ENCODE peak calls at places on chromosomes 2 and 18, in eight cellular contexts. One of them, this sample, is unnamed.

GRCh38 chr2:217838409-217838831 is 164.4 kb downstream of the TNS1 start:
- DNase-seq in astrocyte of the cerebellum: no peak
- DNase-seq in lower leg skin: no peak
- DNase-seq in NB4: no peak
- DNase-seq in adrenal gland: no peak
- DNase-seq in heart left ventricle: no peak
- DNase-seq in colonic mucosa: no peak
- DNase-seq in HFF-Myc: no peak
- DNase-seq in this sample: peak

GRCh38 chr2:188369365-188369764 is 77.7 kb downstream of the GULP1 start:
- DNase-seq in heart left ventricle: peak
- DNase-seq in NB4: peak
- DNase-seq in astrocyte of the cerebellum: no peak
- DNase-seq in lower leg skin: no peak
- DNase-seq in HFF-Myc: no peak
- DNase-seq in colonic mucosa: peak
- DNase-seq in adrenal gland: peak
- DNase-seq in this sample: peak

GRCh38 chr2:160719116-160719515 is 225.5 kb upstream of the RBMS1 start:
- DNase-seq in lower leg skin: no peak
- DNase-seq in HFF-Myc: no peak
- DNase-seq in NB4: no peak
- DNase-seq in adrenal gland: no peak
- DNase-seq in heart left ventricle: no peak
- DNase-seq in colonic mucosa: no peak
- DNase-seq in astrocyte of the cerebellum: peak
- DNase-seq in this sample: no peak

GRCh38 chr18:36045241-36045999 is 21.9 kb downstream of the RPRD1A start:
- DNase-seq in heart left ventricle: no peak
- DNase-seq in HFF-Myc: no peak
- DNase-seq in astrocyte of the cerebellum: no peak
- DNase-seq in colonic mucosa: no peak
- DNase-seq in adrenal gland: no peak
- DNase-seq in NB4: no peak
- DNase-seq in lower leg skin: no peak
- DNase-seq in this sample: no peak

GRCh38 chr2:224837558-224837957 is 121.4 kb upstream of the CCDC195 start:
- DNase-seq in HFF-Myc: peak
- DNase-seq in colonic mucosa: no peak
- DNase-seq in astrocyte of the cerebellum: peak
- DNase-seq in NB4: no peak
- DNase-seq in lower leg skin: no peak
- DNase-seq in heart left ventricle: no peak
- DNase-seq in adrenal gland: no peak
- DNase-seq in this sample: no peak

GRCh38 chr2:143505542-143505941 is 376.3 kb downstream of the ARHGAP15 start:
- DNase-seq in HFF-Myc: no peak
- DNase-seq in astrocyte of the cerebellum: peak
- DNase-seq in lower leg skin: no peak
- DNase-seq in NB4: no peak
- DNase-seq in adrenal gland: no peak
- DNase-seq in heart left ventricle: no peak
- DNase-seq in colonic mucosa: no peak
- DNase-seq in this sample: no peak

GRCh38 chr18:76451475-76452331 is 43.3 kb downstream of the ZNF516 start:
- DNase-seq in astrocyte of the cerebellum: no peak
- DNase-seq in HFF-Myc: no peak
- DNase-seq in lower leg skin: no peak
- DNase-seq in heart left ventricle: peak
- DNase-seq in colonic mucosa: no peak
- DNase-seq in adrenal gland: no peak
- DNase-seq in NB4: no peak
- DNase-seq in this sample: peak

GRCh38 chr2:9752441-9753275 is 90.6 kb upstream of the TAF1B start:
- DNase-seq in lower leg skin: no peak
- DNase-seq in colonic mucosa: no peak
- DNase-seq in heart left ventricle: no peak
- DNase-seq in adrenal gland: no peak
- DNase-seq in NB4: peak
- DNase-seq in HFF-Myc: peak
- DNase-seq in astrocyte of the cerebellum: no peak
- DNase-seq in this sample: no peak

GRCh38 chr2:236840215-236840614 is 245.5 kb upstream of the COPS8 start:
- DNase-seq in lower leg skin: no peak
- DNase-seq in heart left ventricle: no peak
- DNase-seq in colonic mucosa: no peak
- DNase-seq in astrocyte of the cerebellum: no peak
- DNase-seq in adrenal gland: no peak
- DNase-seq in NB4: no peak
- DNase-seq in HFF-Myc: no peak
- DNase-seq in this sample: no peak

GRCh38 chr2:101566632-101567228 is 91.8 kb upstream of the RFX8 start:
- DNase-seq in HFF-Myc: no peak
- DNase-seq in NB4: no peak
- DNase-seq in heart left ventricle: no peak
- DNase-seq in lower leg skin: no peak
- DNase-seq in astrocyte of the cerebellum: no peak
- DNase-seq in colonic mucosa: no peak
- DNase-seq in adrenal gland: no peak
- DNase-seq in this sample: no peak

GRCh38 chr2:17805717-17806354 is 10.4 kb upstream of the MSGN1 start:
- DNase-seq in HFF-Myc: no peak
- DNase-seq in astrocyte of the cerebellum: no peak
- DNase-seq in lower leg skin: no peak
- DNase-seq in colonic mucosa: no peak
- DNase-seq in heart left ventricle: no peak
- DNase-seq in NB4: no peak
- DNase-seq in adrenal gland: no peak
- DNase-seq in this sample: no peak

GRCh38 chr2:100281521-100282438 is 40.5 kb downstream of the LONRF2 start:
- DNase-seq in HFF-Myc: no peak
- DNase-seq in NB4: no peak
- DNase-seq in lower leg skin: no peak
- DNase-seq in adrenal gland: peak
- DNase-seq in colonic mucosa: no peak
- DNase-seq in astrocyte of the cerebellum: no peak
- DNase-seq in heart left ventricle: no peak
- DNase-seq in this sample: no peak

GRCh38 chr2:36663851-36664715 is 32.4 kb upstream of the VIT start:
- DNase-seq in lower leg skin: no peak
- DNase-seq in heart left ventricle: peak
- DNase-seq in astrocyte of the cerebellum: peak
- DNase-seq in NB4: peak
- DNase-seq in colonic mucosa: peak
- DNase-seq in adrenal gland: peak
- DNase-seq in HFF-Myc: peak
- DNase-seq in this sample: peak
- H3K4me3 ChIP-seq in lower leg skin: no peak
- H3K4me3 ChIP-seq in heart left ventricle: no peak
- H3K4me3 ChIP-seq in astrocyte of the cerebellum: no peak
- H3K4me3 ChIP-seq in NB4: no peak
- H3K4me3 ChIP-seq in colonic mucosa: no peak
- H3K4me3 ChIP-seq in adrenal gland: no peak
- H3K4me3 ChIP-seq in HFF-Myc: no peak
- H3K4me3 ChIP-seq in this sample: no peak

GRCh38 chr2:86025229-86025820 is 80.4 kb downstream of the POLR1A start:
- DNase-seq in adrenal gland: no peak
- DNase-seq in colonic mucosa: no peak
- DNase-seq in NB4: no peak
- DNase-seq in astrocyte of the cerebellum: no peak
- DNase-seq in HFF-Myc: no peak
- DNase-seq in lower leg skin: no peak
- DNase-seq in heart left ventricle: no peak
- DNase-seq in this sample: no peak
- TF ChIP-seq CTCF in adrenal gland: no peak
- TF ChIP-seq CTCF in colonic mucosa: no peak
- TF ChIP-seq CTCF in NB4: peak
- TF ChIP-seq CTCF in astrocyte of the cerebellum: no peak
- TF ChIP-seq CTCF in HFF-Myc: no peak
- TF ChIP-seq CTCF in lower leg skin: no peak
- TF ChIP-seq CTCF in heart left ventricle: no peak
- TF ChIP-seq CTCF in this sample: no peak

GRCh38 chr18:79798999-79799370 is 1.2 kb downstream of the KCNG2 start:
- DNase-seq in lower leg skin: no peak
- DNase-seq in astrocyte of the cerebellum: no peak
- DNase-seq in adrenal gland: no peak
- DNase-seq in HFF-Myc: no peak
- DNase-seq in heart left ventricle: no peak
- DNase-seq in colonic mucosa: no peak
- DNase-seq in NB4: no peak
- DNase-seq in this sample: no peak
- H3K4me3 ChIP-seq in lower leg skin: no peak
- H3K4me3 ChIP-seq in astrocyte of the cerebellum: peak
- H3K4me3 ChIP-seq in adrenal gland: no peak
- H3K4me3 ChIP-seq in HFF-Myc: no peak
- H3K4me3 ChIP-seq in heart left ventricle: peak
- H3K4me3 ChIP-seq in colonic mucosa: peak
- H3K4me3 ChIP-seq in NB4: no peak
- H3K4me3 ChIP-seq in this sample: peak

GRCh38 chr18:34942975-34943374 is 98.2 kb upstream of the MAPRE2 start:
- DNase-seq in heart left ventricle: no peak
- DNase-seq in adrenal gland: no peak
- DNase-seq in lower leg skin: no peak
- DNase-seq in colonic mucosa: peak
- DNase-seq in NB4: no peak
- DNase-seq in HFF-Myc: no peak
- DNase-seq in astrocyte of the cerebellum: no peak
- DNase-seq in this sample: peak
- TF ChIP-seq CTCF in heart left ventricle: no peak
- TF ChIP-seq CTCF in adrenal gland: no peak
- TF ChIP-seq CTCF in lower leg skin: no peak
- TF ChIP-seq CTCF in colonic mucosa: no peak
- TF ChIP-seq CTCF in NB4: no peak
- TF ChIP-seq CTCF in HFF-Myc: no peak
- TF ChIP-seq CTCF in astrocyte of the cerebellum: no peak
- TF ChIP-seq CTCF in this sample: peak

GRCh38 chr18:26656401-26656943 is 108.1 kb upstream of the KCTD1 start:
- DNase-seq in colonic mucosa: no peak
- DNase-seq in astrocyte of the cerebellum: no peak
- DNase-seq in lower leg skin: no peak
- DNase-seq in heart left ventricle: peak
- DNase-seq in adrenal gland: peak
- DNase-seq in NB4: no peak
- DNase-seq in HFF-Myc: no peak
- DNase-seq in this sample: no peak

GRCh38 chr18:26656944-26657536 is 108.7 kb upstream of the KCTD1 start:
- DNase-seq in HFF-Myc: no peak
- DNase-seq in astrocyte of the cerebellum: no peak
- DNase-seq in colonic mucosa: peak
- DNase-seq in adrenal gland: peak
- DNase-seq in lower leg skin: peak
- DNase-seq in NB4: peak
- DNase-seq in heart left ventricle: peak
- DNase-seq in this sample: no peak

GRCh38 chr18:26654173-26655009 is 106.0 kb upstream of the KCTD1 start:
- DNase-seq in adrenal gland: no peak
- DNase-seq in astrocyte of the cerebellum: no peak
- DNase-seq in heart left ventricle: no peak
- DNase-seq in HFF-Myc: no peak
- DNase-seq in NB4: no peak
- DNase-seq in lower leg skin: no peak
- DNase-seq in colonic mucosa: no peak
- DNase-seq in this sample: no peak

GRCh38 chr18:26655010-26655613 is 106.8 kb upstream of the KCTD1 start:
- DNase-seq in NB4: no peak
- DNase-seq in HFF-Myc: no peak
- DNase-seq in adrenal gland: no peak
- DNase-seq in lower leg skin: no peak
- DNase-seq in colonic mucosa: peak
- DNase-seq in astrocyte of the cerebellum: no peak
- DNase-seq in heart left ventricle: no peak
- DNase-seq in this sample: no peak

GRCh38 chr18:26655614-26656400 is 107.5 kb upstream of the KCTD1 start:
- DNase-seq in heart left ventricle: peak
- DNase-seq in colonic mucosa: peak
- DNase-seq in HFF-Myc: no peak
- DNase-seq in lower leg skin: peak
- DNase-seq in adrenal gland: peak
- DNase-seq in NB4: peak
- DNase-seq in astrocyte of the cerebellum: no peak
- DNase-seq in this sample: peak
- H3K4me3 ChIP-seq in heart left ventricle: peak
- H3K4me3 ChIP-seq in colonic mucosa: peak
- H3K4me3 ChIP-seq in HFF-Myc: peak
- H3K4me3 ChIP-seq in lower leg skin: peak
- H3K4me3 ChIP-seq in adrenal gland: no peak
- H3K4me3 ChIP-seq in NB4: peak
- H3K4me3 ChIP-seq in astrocyte of the cerebellum: peak
- H3K4me3 ChIP-seq in this sample: peak

DNA sequence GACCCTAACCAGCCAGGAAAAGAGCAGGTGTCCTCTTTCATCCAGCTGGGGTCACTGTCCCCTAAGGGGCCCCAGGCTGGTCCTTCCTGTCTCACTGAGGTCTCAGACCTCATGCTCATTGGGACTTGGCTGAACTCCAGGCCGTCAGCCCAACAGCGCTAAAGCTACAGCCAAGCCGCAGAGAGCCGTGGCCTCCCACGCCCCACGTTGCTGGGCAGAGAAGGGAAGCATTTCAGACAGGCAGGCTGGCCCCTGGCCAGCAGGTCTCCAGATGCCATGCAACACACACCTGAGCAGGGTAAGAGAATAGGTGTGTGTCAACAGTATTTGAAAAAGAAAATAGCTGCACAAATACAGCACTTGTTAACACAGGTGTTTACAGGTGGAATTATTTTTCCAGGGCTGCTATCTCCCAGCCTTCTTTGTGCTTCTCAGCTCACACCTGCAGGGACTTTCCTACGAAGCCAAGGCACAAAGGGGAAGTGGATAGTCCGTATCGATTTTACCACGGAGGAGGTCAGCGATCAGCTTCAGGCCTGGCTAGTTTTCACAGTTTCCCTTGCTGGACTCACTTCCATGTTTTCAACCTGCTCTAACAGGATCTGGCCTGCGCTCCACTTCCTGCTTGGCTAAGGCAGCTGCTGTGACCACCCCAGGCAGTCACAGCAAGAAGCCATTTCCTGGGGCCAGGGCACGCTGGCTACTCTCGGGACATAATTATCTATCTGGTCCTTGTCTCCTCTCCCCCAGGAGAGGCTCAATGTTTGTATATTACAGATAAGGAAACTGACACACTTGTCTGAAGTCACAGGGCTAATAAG is 156.1 kb upstream of the ID2 start:
- DNase-seq in adrenal gland: peak
- DNase-seq in heart left ventricle: peak
- DNase-seq in astrocyte of the cerebellum: peak
- DNase-seq in HFF-Myc: no peak
- DNase-seq in NB4: peak
- DNase-seq in colonic mucosa: peak
- DNase-seq in lower leg skin: peak
- DNase-seq in this sample: peak
- TF ChIP-seq CTCF in adrenal gland: peak
- TF ChIP-seq CTCF in heart left ventricle: peak
- TF ChIP-seq CTCF in astrocyte of the cerebellum: no peak
- TF ChIP-seq CTCF in HFF-Myc: no peak
- TF ChIP-seq CTCF in NB4: no peak
- TF ChIP-seq CTCF in colonic mucosa: no peak
- TF ChIP-seq CTCF in lower leg skin: no peak
- TF ChIP-seq CTCF in this sample: no peak